ENCODE peak calls at places on chromosome 5, in eight cellular contexts. One of them, this sample, is unnamed.

GRCh38 chr5:68875351-68875750 is 218.5 kb upstream of the SLC30A5 start:
- DNase-seq in left ventricle myocardium inferior: no peak
- DNase-seq in psoas muscle: no peak
- DNase-seq in GM23248: no peak
- DNase-seq in CD4-positive, CD25-positive, alpha-beta regulatory T cell: peak
- DNase-seq in fibroblast of lung: no peak
- DNase-seq in transverse colon: no peak
- DNase-seq in AG04450: no peak
- DNase-seq in this sample: no peak

GRCh38 chr5:72599519-72600400 is 92.5 kb upstream of the ZNF366 start:
- DNase-seq in left ventricle myocardium inferior: no peak
- DNase-seq in psoas muscle: no peak
- DNase-seq in GM23248: peak
- DNase-seq in CD4-positive, CD25-positive, alpha-beta regulatory T cell: no peak
- DNase-seq in fibroblast of lung: peak
- DNase-seq in transverse colon: no peak
- DNase-seq in AG04450: no peak
- DNase-seq in this sample: peak

GRCh38 chr5:53037141-53037859 is 48.1 kb downstream of the ITGA2 start:
- DNase-seq in left ventricle myocardium inferior: no peak
- DNase-seq in psoas muscle: no peak
- DNase-seq in GM23248: peak
- DNase-seq in CD4-positive, CD25-positive, alpha-beta regulatory T cell: no peak
- DNase-seq in fibroblast of lung: peak
- DNase-seq in transverse colon: no peak
- DNase-seq in AG04450: no peak
- DNase-seq in this sample: peak

GRCh38 chr5:64147849-64148441 is 17.7 kb upstream of the RNF180 start:
- DNase-seq in left ventricle myocardium inferior: peak
- DNase-seq in psoas muscle: peak
- DNase-seq in GM23248: peak
- DNase-seq in CD4-positive, CD25-positive, alpha-beta regulatory T cell: no peak
- DNase-seq in fibroblast of lung: peak
- DNase-seq in transverse colon: peak
- DNase-seq in AG04450: no peak
- DNase-seq in this sample: peak

GRCh38 chr5:179833056-179833708 is 12.5 kb downstream of the SQSTM1 start:
- DNase-seq in left ventricle myocardium inferior: no peak
- DNase-seq in psoas muscle: no peak
- DNase-seq in GM23248: no peak
- DNase-seq in CD4-positive, CD25-positive, alpha-beta regulatory T cell: no peak
- DNase-seq in fibroblast of lung: no peak
- DNase-seq in transverse colon: no peak
- DNase-seq in AG04450: no peak
- DNase-seq in this sample: no peak

GRCh38 chr5:75012748-75013147 is 39.6 kb downstream of the GCNT4 start:
- DNase-seq in left ventricle myocardium inferior: no peak
- DNase-seq in psoas muscle: no peak
- DNase-seq in GM23248: no peak
- DNase-seq in CD4-positive, CD25-positive, alpha-beta regulatory T cell: no peak
- DNase-seq in fibroblast of lung: no peak
- DNase-seq in transverse colon: no peak
- DNase-seq in AG04450: no peak
- DNase-seq in this sample: no peak

GRCh38 chr5:157718529-157718928 is 12.7 kb upstream of the THG1L start:
- DNase-seq in left ventricle myocardium inferior: no peak
- DNase-seq in psoas muscle: no peak
- DNase-seq in GM23248: peak
- DNase-seq in CD4-positive, CD25-positive, alpha-beta regulatory T cell: peak
- DNase-seq in fibroblast of lung: peak
- DNase-seq in transverse colon: no peak
- DNase-seq in AG04450: no peak
- DNase-seq in this sample: peak

GRCh38 chr5:5242056-5242455 is 101.9 kb downstream of the ADAMTS16 start:
- DNase-seq in left ventricle myocardium inferior: no peak
- DNase-seq in psoas muscle: no peak
- DNase-seq in GM23248: no peak
- DNase-seq in CD4-positive, CD25-positive, alpha-beta regulatory T cell: no peak
- DNase-seq in fibroblast of lung: no peak
- DNase-seq in transverse colon: no peak
- DNase-seq in AG04450: no peak
- DNase-seq in this sample: no peak

GRCh38 chr5:56088967-56089829 is 94.4 kb upstream of the IL6ST start:
- DNase-seq in left ventricle myocardium inferior: no peak
- DNase-seq in psoas muscle: no peak
- DNase-seq in GM23248: peak
- DNase-seq in CD4-positive, CD25-positive, alpha-beta regulatory T cell: no peak
- DNase-seq in fibroblast of lung: peak
- DNase-seq in transverse colon: no peak
- DNase-seq in AG04450: peak
- DNase-seq in this sample: no peak

GRCh38 chr5:125394661-125395280 is 648.3 kb upstream of the ZNF608 start:
- DNase-seq in left ventricle myocardium inferior: no peak
- DNase-seq in psoas muscle: no peak
- DNase-seq in GM23248: no peak
- DNase-seq in CD4-positive, CD25-positive, alpha-beta regulatory T cell: no peak
- DNase-seq in fibroblast of lung: peak
- DNase-seq in transverse colon: no peak
- DNase-seq in AG04450: no peak
- DNase-seq in this sample: no peak

GRCh38 chr5:135832263-135832555 is 2.3 kb upstream of the SLC25A48 start:
- DNase-seq in left ventricle myocardium inferior: no peak
- DNase-seq in psoas muscle: no peak
- DNase-seq in GM23248: no peak
- DNase-seq in CD4-positive, CD25-positive, alpha-beta regulatory T cell: no peak
- DNase-seq in fibroblast of lung: no peak
- DNase-seq in transverse colon: no peak
- DNase-seq in AG04450: no peak
- DNase-seq in this sample: no peak

GRCh38 chr5:134626369-134627014 is 6.1 kb downstream of the SAR1B start:
- DNase-seq in left ventricle myocardium inferior: no peak
- DNase-seq in psoas muscle: no peak
- DNase-seq in GM23248: peak
- DNase-seq in CD4-positive, CD25-positive, alpha-beta regulatory T cell: no peak
- DNase-seq in fibroblast of lung: no peak
- DNase-seq in transverse colon: no peak
- DNase-seq in AG04450: no peak
- DNase-seq in this sample: peak

GRCh38 chr5:38938424-38938823 is 92.6 kb downstream of the OSMR start:
- DNase-seq in left ventricle myocardium inferior: no peak
- DNase-seq in psoas muscle: no peak
- DNase-seq in GM23248: peak
- DNase-seq in CD4-positive, CD25-positive, alpha-beta regulatory T cell: no peak
- DNase-seq in fibroblast of lung: peak
- DNase-seq in transverse colon: no peak
- DNase-seq in AG04450: peak
- DNase-seq in this sample: no peak

GRCh38 chr5:64509798-64510197 is 4.0 kb downstream of the RGS7BP start:
- DNase-seq in left ventricle myocardium inferior: no peak
- DNase-seq in psoas muscle: no peak
- DNase-seq in GM23248: no peak
- DNase-seq in CD4-positive, CD25-positive, alpha-beta regulatory T cell: no peak
- DNase-seq in fibroblast of lung: no peak
- DNase-seq in transverse colon: no peak
- DNase-seq in AG04450: no peak
- DNase-seq in this sample: peak

GRCh38 chr5:95644351-95645042 is 2.1 kb upstream of the RFESD start:
- DNase-seq in left ventricle myocardium inferior: no peak
- DNase-seq in psoas muscle: no peak
- DNase-seq in GM23248: peak
- DNase-seq in CD4-positive, CD25-positive, alpha-beta regulatory T cell: peak
- DNase-seq in fibroblast of lung: peak
- DNase-seq in transverse colon: peak
- DNase-seq in AG04450: no peak
- DNase-seq in this sample: peak

GRCh38 chr5:111851616-111852015 is 94.6 kb upstream of the NREP start:
- DNase-seq in left ventricle myocardium inferior: no peak
- DNase-seq in psoas muscle: no peak
- DNase-seq in GM23248: no peak
- DNase-seq in CD4-positive, CD25-positive, alpha-beta regulatory T cell: no peak
- DNase-seq in fibroblast of lung: no peak
- DNase-seq in transverse colon: no peak
- DNase-seq in AG04450: no peak
- DNase-seq in this sample: no peak

GRCh38 chr5:139760066-139761056 is 35.2 kb upstream of the PSD2 start:
- DNase-seq in left ventricle myocardium inferior: no peak
- DNase-seq in psoas muscle: no peak
- DNase-seq in GM23248: peak
- DNase-seq in CD4-positive, CD25-positive, alpha-beta regulatory T cell: no peak
- DNase-seq in fibroblast of lung: peak
- DNase-seq in transverse colon: no peak
- DNase-seq in AG04450: no peak
- DNase-seq in this sample: no peak

GRCh38 chr5:89374818-89375521 is 492.0 kb upstream of the MEF2C start:
- DNase-seq in left ventricle myocardium inferior: no peak
- DNase-seq in psoas muscle: no peak
- DNase-seq in GM23248: no peak
- DNase-seq in CD4-positive, CD25-positive, alpha-beta regulatory T cell: no peak
- DNase-seq in fibroblast of lung: no peak
- DNase-seq in transverse colon: no peak
- DNase-seq in AG04450: no peak
- DNase-seq in this sample: no peak

GRCh38 chr5:89372176-89372575 is 489.2 kb upstream of the MEF2C start:
- DNase-seq in left ventricle myocardium inferior: no peak
- DNase-seq in psoas muscle: no peak
- DNase-seq in GM23248: peak
- DNase-seq in CD4-positive, CD25-positive, alpha-beta regulatory T cell: no peak
- DNase-seq in fibroblast of lung: peak
- DNase-seq in transverse colon: no peak
- DNase-seq in AG04450: no peak
- DNase-seq in this sample: no peak

GRCh38 chr5:89377752-89378455 is 494.9 kb upstream of the MEF2C start:
- DNase-seq in left ventricle myocardium inferior: no peak
- DNase-seq in psoas muscle: no peak
- DNase-seq in GM23248: peak
- DNase-seq in CD4-positive, CD25-positive, alpha-beta regulatory T cell: no peak
- DNase-seq in fibroblast of lung: no peak
- DNase-seq in transverse colon: no peak
- DNase-seq in AG04450: no peak
- DNase-seq in this sample: no peak

DNA sequence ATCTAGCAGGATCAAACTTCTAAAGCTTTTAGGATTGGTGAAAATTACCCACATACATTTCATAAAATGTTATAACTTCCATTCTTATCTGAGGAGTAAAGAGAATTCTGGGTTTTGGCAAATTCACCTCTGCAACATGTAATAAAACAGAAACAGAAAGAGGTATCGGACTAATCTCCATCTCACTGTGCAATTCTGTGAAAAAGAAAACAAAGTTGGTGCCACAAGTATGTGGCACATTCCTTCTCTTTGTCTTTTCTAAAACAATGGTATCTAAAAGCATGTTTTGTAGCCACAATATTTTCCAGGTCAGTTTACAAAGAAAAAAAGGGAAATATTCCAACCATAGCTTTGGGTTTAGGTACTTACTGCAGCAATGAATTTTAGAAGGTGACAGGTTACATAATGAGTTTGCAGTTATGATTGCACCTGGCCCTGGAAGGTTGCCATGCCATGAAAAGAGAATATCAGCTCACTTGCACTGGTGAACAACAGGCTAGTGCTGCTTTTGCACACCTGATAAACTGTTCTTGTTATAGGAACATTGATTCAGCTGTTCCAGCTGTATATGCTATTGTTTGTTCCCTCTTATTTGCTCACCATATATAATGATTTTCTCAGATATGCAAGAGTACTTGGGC is 491.3 kb upstream of the MEF2C start:
- DNase-seq in left ventricle myocardium inferior: no peak
- DNase-seq in psoas muscle: no peak
- DNase-seq in GM23248: no peak
- DNase-seq in CD4-positive, CD25-positive, alpha-beta regulatory T cell: no peak
- DNase-seq in fibroblast of lung: peak
- DNase-seq in transverse colon: peak
- DNase-seq in AG04450: no peak
- DNase-seq in this sample: no peak
- H3K4me3 ChIP-seq in left ventricle myocardium inferior: no peak
- H3K4me3 ChIP-seq in psoas muscle: no peak
- H3K4me3 ChIP-seq in GM23248: no peak
- H3K4me3 ChIP-seq in CD4-positive, CD25-positive, alpha-beta regulatory T cell: no peak
- H3K4me3 ChIP-seq in fibroblast of lung: no peak
- H3K4me3 ChIP-seq in transverse colon: no peak
- H3K4me3 ChIP-seq in AG04450: no peak
- H3K4me3 ChIP-seq in this sample: no peak

GRCh38 chr5:54524704-54525103 is 7.1 kb downstream of the SNX18 start:
- DNase-seq in left ventricle myocardium inferior: peak
- DNase-seq in psoas muscle: no peak
- DNase-seq in GM23248: peak
- DNase-seq in CD4-positive, CD25-positive, alpha-beta regulatory T cell: no peak
- DNase-seq in fibroblast of lung: peak
- DNase-seq in transverse colon: peak
- DNase-seq in AG04450: no peak
- DNase-seq in this sample: peak
- H3K27ac ChIP-seq in left ventricle myocardium inferior: peak
- H3K27ac ChIP-seq in psoas muscle: peak
- H3K27ac ChIP-seq in GM23248: peak
- H3K27ac ChIP-seq in CD4-positive, CD25-positive, alpha-beta regulatory T cell: no peak
- H3K27ac ChIP-seq in fibroblast of lung: no peak
- H3K27ac ChIP-seq in transverse colon: peak
- H3K27ac ChIP-seq in AG04450: no peak
- H3K27ac ChIP-seq in this sample: peak

GRCh38 chr5:10652606-10653005 is 88.7 kb downstream of the ANKRD33B start:
- DNase-seq in left ventricle myocardium inferior: no peak
- DNase-seq in psoas muscle: no peak
- DNase-seq in GM23248: no peak
- DNase-seq in CD4-positive, CD25-positive, alpha-beta regulatory T cell: no peak
- DNase-seq in fibroblast of lung: no peak
- DNase-seq in transverse colon: no peak
- DNase-seq in AG04450: no peak
- DNase-seq in this sample: no peak
- H3K4me3 ChIP-seq in left ventricle myocardium inferior: no peak
- H3K4me3 ChIP-seq in psoas muscle: no peak
- H3K4me3 ChIP-seq in GM23248: no peak
- H3K4me3 ChIP-seq in CD4-positive, CD25-positive, alpha-beta regulatory T cell: no peak
- H3K4me3 ChIP-seq in fibroblast of lung: no peak
- H3K4me3 ChIP-seq in transverse colon: no peak
- H3K4me3 ChIP-seq in AG04450: no peak
- H3K4me3 ChIP-seq in this sample: no peak

DNA sequence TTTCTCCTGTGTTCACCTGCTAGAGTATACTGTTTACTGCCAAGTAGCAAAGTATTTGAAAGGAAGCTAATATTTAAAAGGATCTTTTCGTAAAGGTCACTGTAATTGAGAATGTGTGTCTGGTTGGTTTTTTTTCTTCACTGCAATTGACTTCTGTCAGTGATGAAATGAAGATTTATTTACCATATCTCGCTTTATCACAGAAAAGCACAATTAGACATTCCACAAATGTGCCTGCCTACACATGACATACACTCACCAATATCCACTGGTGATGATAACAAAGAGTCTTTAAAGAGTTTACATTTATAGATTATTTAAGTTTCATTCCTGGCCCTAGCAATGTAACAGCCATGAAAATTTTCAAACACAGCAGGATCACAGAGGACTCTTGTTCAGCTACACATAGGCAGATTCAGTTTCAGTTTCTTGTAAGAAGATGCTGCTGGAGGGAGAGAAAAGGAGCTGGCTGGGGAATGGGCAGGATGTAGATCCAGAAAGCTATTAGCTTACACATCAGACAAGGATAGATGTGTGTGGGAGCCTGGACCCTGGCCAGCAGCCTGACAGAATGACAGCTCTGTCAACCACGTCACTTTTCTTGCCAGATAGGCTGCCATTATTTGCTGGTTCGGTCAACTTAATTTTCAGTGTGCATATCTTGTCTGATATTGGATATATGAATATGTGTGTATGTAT is 104.0 kb downstream of the GDNF start:
- DNase-seq in left ventricle myocardium inferior: no peak
- DNase-seq in psoas muscle: peak
- DNase-seq in GM23248: peak
- DNase-seq in CD4-positive, CD25-positive, alpha-beta regulatory T cell: no peak
- DNase-seq in fibroblast of lung: peak
- DNase-seq in transverse colon: no peak
- DNase-seq in AG04450: no peak
- DNase-seq in this sample: no peak
- H3K27ac ChIP-seq in left ventricle myocardium inferior: no peak
- H3K27ac ChIP-seq in psoas muscle: peak
- H3K27ac ChIP-seq in GM23248: no peak
- H3K27ac ChIP-seq in CD4-positive, CD25-positive, alpha-beta regulatory T cell: no peak
- H3K27ac ChIP-seq in fibroblast of lung: no peak
- H3K27ac ChIP-seq in transverse colon: no peak
- H3K27ac ChIP-seq in AG04450: no peak
- H3K27ac ChIP-seq in this sample: no peak

This sample was measured in endothelial cell of umbilical vein.